ENCODE peak calls at places on chromosomes 11 and 22, in six cellular contexts. T is GM19239, R is sigmoid colon, S is progenitor cell of endocrine pancreas, O is iPS-NIHi11, P is heart right ventricle. G is an unnamed sample.

GRCh38 chr11:94129505-94130335 is 1.1 kb downstream of the PANX1 start:
- DNase-seq in T (no peak), R (no peak), S (no peak), O (no peak), P (peak; percentile 43), G (no peak)

GRCh38 chr22:35517769-35518530 is 22.7 kb upstream of the RASD2 start:
- DNase-seq in T (no peak), R (no peak), S (no peak), O (no peak), P (no peak), G (no peak)

GRCh38 chr11:9180784-9181183 is 84.4 kb downstream of the DENND5A start:
- DNase-seq in T (no peak), R (no peak), S (no peak), O (no peak), P (no peak), G (no peak)

GRCh38 chr11:71420455-71421241 is 27.5 kb downstream of the DHCR7 start:
- DNase-seq in T (peak; percentile 24), R (no peak), S (peak; percentile 51), O (peak; percentile 77), P (no peak), G (peak; percentile 30)

GRCh38 chr22:40397436-40397835 is 27.0 kb downstream of the SGSM3 start:
- DNase-seq in T (no peak), R (no peak), S (no peak), O (no peak), P (no peak), G (no peak)

GRCh38 chr22:26159886-26160285 is 9.4 kb upstream of the SEZ6L start:
- DNase-seq in T (no peak), R (no peak), S (no peak), O (no peak), P (no peak), G (no peak)

GRCh38 chr22:39994046-39994565 is 648 bp upstream of the FAM83F start:
- DNase-seq in T (no peak), R (no peak), S (no peak), O (no peak), P (no peak), G (no peak)

GRCh38 chr11:2974272-2974671 is 17.9 kb downstream of the NAP1L4 start:
- DNase-seq in T (no peak), R (no peak), S (no peak), O (no peak), P (no peak), G (no peak)

GRCh38 chr11:27972432-27973170 is 135.4 kb downstream of the KIF18A start:
- DNase-seq in T (no peak), R (no peak), S (no peak), O (no peak), P (no peak), G (no peak)

GRCh38 chr22:44271010-44271500 is 41.7 kb downstream of the SHISAL1 start:
- DNase-seq in T (no peak), R (no peak), S (no peak), O (no peak), P (no peak), G (no peak)

GRCh38 chr11:33478111-33478573 is 221.0 kb downstream of the HIPK3 start:
- DNase-seq in T (no peak), R (no peak), S (no peak), O (no peak), P (no peak), G (no peak)

GRCh38 chr11:64620286-64620962 is 29.4 kb downstream of the SLC22A12 start:
- DNase-seq in T (no peak), R (no peak), S (no peak), O (no peak), P (no peak), G (no peak)

GRCh38 chr11:77879218-77879617 is 58.3 kb downstream of the AAMDC start:
- DNase-seq in T (no peak), R (peak; percentile 82), S (no peak), O (no peak), P (peak; percentile 34), G (no peak)

GRCh38 chr11:72069787-72070251 is 10.5 kb downstream of the NUMA1 start:
- DNase-seq in T (no peak), R (peak; percentile 89), S (no peak), O (peak; percentile 47), P (peak; percentile 80), G (no peak)